ENCODE peak calls at places on chromosome 14, in four cellular contexts. One of them, this sample, is unnamed.

GRCh38 chr14:50335989-50336391 is 23.9 kb downstream of the DMAC2L start:
- DNase-seq in NCI-H460: no peak
- DNase-seq in hypothalamus: no peak
- DNase-seq in germinal center: no peak
- DNase-seq in this sample: peak

GRCh38 chr14:100524933-100525243 is 62.3 kb downstream of the BEGAIN start:
- DNase-seq in NCI-H460: no peak
- DNase-seq in hypothalamus: no peak
- DNase-seq in germinal center: no peak
- DNase-seq in this sample: no peak

GRCh38 chr14:33990790-33991189 is 39.9 kb upstream of the EGLN3 start:
- DNase-seq in NCI-H460: no peak
- DNase-seq in hypothalamus: no peak
- DNase-seq in germinal center: no peak
- DNase-seq in this sample: no peak

GRCh38 chr14:76456200-76456599 is 80.3 kb downstream of the ESRRB start:
- DNase-seq in NCI-H460: peak
- DNase-seq in hypothalamus: no peak
- DNase-seq in germinal center: peak
- DNase-seq in this sample: peak

GRCh38 chr14:101972126-101972785 is 7.9 kb downstream of the DYNC1H1 start:
- DNase-seq in NCI-H460: peak
- DNase-seq in hypothalamus: no peak
- DNase-seq in germinal center: no peak
- DNase-seq in this sample: peak

GRCh38 chr14:74705607-74706006 is 7.3 kb downstream of the AREL1 start:
- DNase-seq in NCI-H460: no peak
- DNase-seq in hypothalamus: no peak
- DNase-seq in germinal center: no peak
- DNase-seq in this sample: peak

GRCh38 chr14:24607081-24607480 is 2.4 kb downstream of the GZMH start:
- DNase-seq in NCI-H460: no peak
- DNase-seq in hypothalamus: no peak
- DNase-seq in germinal center: no peak
- DNase-seq in this sample: no peak

GRCh38 chr14:104135904-104136471 is 2.4 kb upstream of the KIF26A start:
- DNase-seq in NCI-H460: no peak
- DNase-seq in hypothalamus: no peak
- DNase-seq in germinal center: no peak
- DNase-seq in this sample: peak

GRCh38 chr14:44945264-44945663 is 16.5 kb downstream of the KLHL28 start:
- DNase-seq in NCI-H460: no peak
- DNase-seq in hypothalamus: no peak
- DNase-seq in germinal center: no peak
- DNase-seq in this sample: peak

GRCh38 chr14:56206576-56206975 is 88.4 kb downstream of the PELI2 start:
- DNase-seq in NCI-H460: no peak
- DNase-seq in hypothalamus: no peak
- DNase-seq in germinal center: no peak
- DNase-seq in this sample: no peak

GRCh38 chr14:99726538-99727095 is 42.5 kb downstream of the CYP46A1 start:
- DNase-seq in NCI-H460: no peak
- DNase-seq in hypothalamus: no peak
- DNase-seq in germinal center: no peak
- DNase-seq in this sample: no peak

GRCh38 chr14:101619484-101619883 is 58.2 kb downstream of the DIO3 start:
- DNase-seq in NCI-H460: no peak
- DNase-seq in hypothalamus: no peak
- DNase-seq in germinal center: no peak
- DNase-seq in this sample: no peak

GRCh38 chr14:59427653-59428578 is 37.3 kb downstream of the GPR135 start:
- DNase-seq in NCI-H460: no peak
- DNase-seq in hypothalamus: no peak
- DNase-seq in germinal center: no peak
- DNase-seq in this sample: peak

GRCh38 chr14:73248294-73248868 is 11.1 kb downstream of the PAPLN start:
- DNase-seq in NCI-H460: no peak
- DNase-seq in hypothalamus: no peak
- DNase-seq in germinal center: no peak
- DNase-seq in this sample: no peak

GRCh38 chr14:89813485-89814080 is 140.9 kb downstream of the EFCAB11 start:
- DNase-seq in NCI-H460: no peak
- DNase-seq in hypothalamus: no peak
- DNase-seq in germinal center: no peak
- DNase-seq in this sample: peak

GRCh38 chr14:92936085-92936484 is 13.1 kb downstream of the CHGA start:
- DNase-seq in NCI-H460: no peak
- DNase-seq in hypothalamus: no peak
- DNase-seq in germinal center: no peak
- DNase-seq in this sample: no peak

GRCh38 chr14:102777711-102778615 is 714 bp downstream of the TRAF3 start:
- DNase-seq in NCI-H460: no peak
- DNase-seq in hypothalamus: no peak
- DNase-seq in germinal center: no peak
- DNase-seq in this sample: peak

GRCh38 chr14:93788557-93789365 is 476 bp upstream of the PRIMA1 start:
- DNase-seq in NCI-H460: peak
- DNase-seq in hypothalamus: peak
- DNase-seq in germinal center: peak
- DNase-seq in this sample: peak

GRCh38 chr14:101836131-101836530 is 74.6 kb downstream of the PPP2R5C start:
- DNase-seq in NCI-H460: no peak
- DNase-seq in hypothalamus: no peak
- DNase-seq in germinal center: no peak
- DNase-seq in this sample: peak

GRCh38 chr14:101001311-101002069 is 98.0 kb upstream of the RTL1 start:
- DNase-seq in NCI-H460: no peak
- DNase-seq in hypothalamus: no peak
- DNase-seq in germinal center: no peak
- DNase-seq in this sample: peak

GRCh38 chr14:66381765-66382164 is 104.4 kb upstream of the CCDC196 start:
- DNase-seq in NCI-H460: no peak
- DNase-seq in hypothalamus: no peak
- DNase-seq in germinal center: no peak
- DNase-seq in this sample: no peak

GRCh38 chr14:94330857-94331256 is 7.7 kb upstream of the SERPINA6 start:
- DNase-seq in NCI-H460: no peak
- DNase-seq in hypothalamus: no peak
- DNase-seq in germinal center: no peak
- DNase-seq in this sample: no peak

GRCh38 chr14:61355892-61356325 is 34.5 kb downstream of the PRKCH start:
- DNase-seq in NCI-H460: peak
- DNase-seq in hypothalamus: no peak
- DNase-seq in germinal center: no peak
- DNase-seq in this sample: no peak

GRCh38 chr14:100774164-100774537 is 47.5 kb downstream of the DLK1 start:
- DNase-seq in NCI-H460: no peak
- DNase-seq in hypothalamus: no peak
- DNase-seq in germinal center: no peak
- DNase-seq in this sample: no peak

GRCh38 chr14:76324133-76324532 is 51.8 kb upstream of the ESRRB start:
- DNase-seq in NCI-H460: no peak
- DNase-seq in hypothalamus: no peak
- DNase-seq in germinal center: no peak
- DNase-seq in this sample: no peak

GRCh38 chr14:73168274-73168673 is 32.0 kb downstream of the PSEN1 start:
- DNase-seq in NCI-H460: no peak
- DNase-seq in hypothalamus: no peak
- DNase-seq in germinal center: no peak
- DNase-seq in this sample: no peak

GRCh38 chr14:104724407-104724980 is 465 bp downstream of the ADSS1 start:
- DNase-seq in NCI-H460: no peak
- DNase-seq in hypothalamus: no peak
- DNase-seq in germinal center: no peak
- DNase-seq in this sample: peak